ENCODE peak calls at places on chromosome 16, in seven cellular contexts. O is epithelial cell of prostate, S is mucosa of gallbladder, N is smooth muscle cell of the brain vasculature, I is adipocyte, G is GM04503, K is cardiac fibroblast. E is an unnamed sample.

GRCh38 chr16:84464116-84464515 is 40.3 kb downstream of the MEAK7 start:
- DNase-seq in I (no peak), O (no peak), K (no peak), G (no peak), S (no peak), N (no peak), E (no peak)

GRCh38 chr16:15966420-15967222 is 17.2 kb downstream of the ABCC1 start:
- DNase-seq in I (peak), K (peak), O (peak), G (peak), S (no peak), N (no peak), E (peak)

GRCh38 chr16:87414251-87414680 is 22.1 kb downstream of the MAP1LC3B start:
- DNase-seq in S (no peak), K (no peak), N (no peak), O (no peak), G (no peak), I (no peak), E (no peak)

GRCh38 chr16:85205747-85206471 is 93.6 kb upstream of the CIBAR2 start:
- DNase-seq in O (no peak), S (no peak), K (peak), I (no peak), G (no peak), N (no peak), E (peak)

GRCh38 chr16:17469011-17469741 is 1.6 kb downstream of the XYLT1 start:
- DNase-seq in O (no peak), I (peak), N (no peak), G (peak), K (peak), S (no peak), E (peak)

GRCh38 chr16:28883221-28883996 is 5.1 kb downstream of the ATP2A1 start:
- DNase-seq in N (no peak), G (no peak), K (no peak), I (no peak), O (no peak), S (no peak), E (no peak)

GRCh38 chr16:51374346-51374745 is 223.3 kb upstream of the SALL1 start:
- DNase-seq in N (no peak), K (peak), G (peak), I (peak), S (no peak), O (no peak), E (peak)

GRCh38 chr16:53609536-53609935 is 94.1 kb downstream of the RPGRIP1L start:
- DNase-seq in G (no peak), I (no peak), S (no peak), O (no peak), K (no peak), N (no peak), E (no peak)

GRCh38 chr16:28139530-28139929 is 72.2 kb downstream of the XPO6 start:
- DNase-seq in N (no peak), G (no peak), K (no peak), I (no peak), S (no peak), O (no peak), E (no peak)

E was measured in foreskin keratinocyte.